ENCODE peak calls at places on chromosomes 5 and 9, in seven cellular contexts. D is SK-MEL-5; R is CD4-positive, alpha-beta memory T cell; G is fibroblast of the aortic adventitia; U is PC-3; F is left colon; J is lower lobe of right lung. C is an unnamed sample.

GRCh38 chr9:6106576-6107339 is 91.3 kb upstream of the RANBP6 start:
- DNase-seq in U (peak), J (no peak), G (peak), R (no peak), D (peak), F (no peak), C (no peak)

GRCh38 chr5:154308457-154309360 is 118.2 kb downstream of the GALNT10 start:
- DNase-seq in G (peak), J (no peak), F (no peak), U (peak), D (no peak), R (no peak), C (no peak)

GRCh38 chr5:146079695-146080361 is 25.5 kb downstream of the PLAC8L1 start:
- DNase-seq in G (peak), R (no peak), U (peak), J (no peak), F (no peak), D (no peak), C (no peak)

GRCh38 chr5:68352166-68352565 is 136.6 kb downstream of the PIK3R1 start:
- DNase-seq in G (no peak), R (no peak), U (no peak), J (no peak), D (no peak), F (no peak), C (no peak)

GRCh38 chr9:71737455-71737854 is 30.9 kb downstream of the CEMIP2 start:
- DNase-seq in R (no peak), F (no peak), J (no peak), U (peak), D (no peak), G (peak), C (no peak)

GRCh38 chr5:132907161-132907560 is 33.7 kb downstream of the LEAP2 start:
- DNase-seq in D (no peak), R (no peak), U (no peak), G (no peak), J (no peak), F (no peak), C (no peak)

GRCh38 chr9:6680797-6681146 is 35.2 kb upstream of the GLDC start:
- DNase-seq in U (peak), D (peak), J (peak), G (peak), R (no peak), F (peak), C (no peak)

GRCh38 chr9:95024097-95024671 is 293.3 kb downstream of the FANCC start:
- DNase-seq in F (no peak), J (no peak), D (no peak), G (peak), R (no peak), U (peak), C (no peak)

GRCh38 chr5:104513194-104513602 is 950.6 kb upstream of the NUDT12 start:
- DNase-seq in G (peak), R (no peak), U (peak), D (no peak), J (no peak), F (no peak), C (no peak)

GRCh38 chr9:6230037-6230778 is 14.6 kb downstream of the IL33 start:
- DNase-seq in F (no peak), R (no peak), U (peak), J (no peak), D (no peak), G (peak), C (no peak)

GRCh38 chr9:92242115-92242778 is 51.2 kb downstream of the IARS1 start:
- DNase-seq in G (peak), R (no peak), D (peak), U (no peak), J (no peak), F (no peak), C (no peak)